ENCODE peak calls at places on chromosomes 11 and 22, in eight cellular contexts. K is right lobe of liver, I is endothelial cell of umbilical vein, W is transverse colon, N is esophagus squamous epithelium, R is ovary, M is body of pancreas, S is K562. O is an unnamed sample.

GRCh38 chr22:20885557-20886323 is 26.9 kb downstream of the SNAP29 start:
- DNase-seq in K (peak), I (peak), W (peak), N (no peak), R (peak), M (peak), S (peak), O (peak)

GRCh38 chr22:39738746-39739145 is 154.8 kb downstream of the ENTHD1 start:
- DNase-seq in K (no peak), I (no peak), W (no peak), N (no peak), R (no peak), M (no peak), S (no peak), O (no peak)

GRCh38 chr11:15707194-15707593 is 592.5 kb downstream of the INSC start:
- DNase-seq in K (no peak), I (no peak), W (no peak), N (no peak), R (no peak), M (no peak), S (no peak), O (no peak)

GRCh38 chr22:25775501-25775900 is 33.5 kb downstream of the MYO18B start:
- DNase-seq in K (no peak), I (no peak), W (no peak), N (no peak), R (no peak), M (no peak), S (no peak), O (no peak)

GRCh38 chr22:50016988-50017700 is 4.6 kb upstream of the IL17REL start:
- DNase-seq in K (no peak), I (no peak), W (peak), N (no peak), R (no peak), M (no peak), S (no peak), O (no peak)

GRCh38 chr22:47083379-47083986 is 321.0 kb downstream of the TBC1D22A start:
- DNase-seq in K (no peak), I (no peak), W (no peak), N (no peak), R (no peak), M (no peak), S (no peak), O (no peak)

GRCh38 chr11:3867209-3868071 is 12.0 kb downstream of the STIM1 start:
- DNase-seq in K (no peak), I (peak), W (no peak), N (no peak), R (no peak), M (peak), S (peak), O (peak)

GRCh38 chr11:125086633-125087296 is 23.7 kb downstream of the SLC37A2 start:
- DNase-seq in K (no peak), I (no peak), W (no peak), N (no peak), R (no peak), M (no peak), S (no peak), O (peak)

GRCh38 chr11:579830-580601 is 3.7 kb downstream of the PHRF1 start:
- DNase-seq in K (peak), I (no peak), W (no peak), N (no peak), R (no peak), M (peak), S (no peak), O (no peak)

GRCh38 chr11:45609337-45609736 is 56.1 kb downstream of the CHST1 start:
- DNase-seq in K (no peak), I (no peak), W (no peak), N (no peak), R (no peak), M (no peak), S (no peak), O (no peak)
- TF ChIP-seq POLR2A in K (no peak), I (no peak), W (no peak), N (no peak), R (no peak), M (no peak), S (no peak), O (no peak)

GRCh38 chr11:12715131-12715530 is 40.9 kb downstream of the TEAD1 start:
- DNase-seq in K (no peak), I (no peak), W (no peak), N (no peak), R (no peak), M (no peak), S (no peak), O (no peak)

GRCh38 chr11:12715941-12716340 is 41.7 kb downstream of the TEAD1 start:
- DNase-seq in K (no peak), I (peak), W (no peak), N (no peak), R (no peak), M (no peak), S (no peak), O (no peak)

GRCh38 chr11:12716816-12717215 is 42.6 kb downstream of the TEAD1 start:
- DNase-seq in K (no peak), I (no peak), W (no peak), N (no peak), R (no peak), M (no peak), S (no peak), O (no peak)

GRCh38 chr11:12719221-12719620 is 45.0 kb downstream of the TEAD1 start:
- DNase-seq in K (no peak), I (no peak), W (no peak), N (no peak), R (no peak), M (no peak), S (no peak), O (no peak)

GRCh38 chr11:12717851-12718291 is 43.6 kb downstream of the TEAD1 start:
- DNase-seq in K (no peak), I (no peak), W (no peak), N (no peak), R (no peak), M (no peak), S (no peak), O (no peak)
- H3K4me3 ChIP-seq in K (no peak), I (no peak), W (no peak), N (no peak), R (no peak), M (no peak), S (no peak), O (no peak)

GRCh38 chr11:45918331-45918941 is 759 bp upstream of the PEX16 start:
- DNase-seq in K (peak), I (peak), W (peak), N (no peak), R (peak), M (peak), S (peak), O (peak)
- TF ChIP-seq POLR2A in K (no peak), I (peak), W (peak), N (no peak), R (peak), M (peak), S (peak), O (no peak)

DNA sequence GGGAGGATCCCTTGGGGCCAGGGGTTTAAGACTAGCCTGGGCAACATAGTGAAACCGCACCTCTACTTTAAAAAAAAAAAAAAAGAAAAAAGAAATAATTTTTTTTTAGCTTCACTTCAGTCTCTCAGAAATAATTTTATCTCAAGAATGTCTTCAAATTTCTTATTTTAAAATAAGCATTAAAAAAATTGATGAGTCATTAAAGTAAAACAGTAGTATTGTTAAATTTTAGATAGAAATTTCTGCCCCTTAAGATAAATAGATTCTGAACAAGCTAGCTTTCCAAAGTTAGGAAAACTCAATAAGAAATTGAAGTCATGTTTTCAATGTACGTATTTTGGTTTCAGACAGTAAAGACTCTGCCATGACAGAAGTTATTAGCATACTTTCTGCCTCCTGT is 7.7 kb upstream of the PACS1 start:
- DNase-seq in K (no peak), I (no peak), W (no peak), N (no peak), R (no peak), M (no peak), S (no peak), O (no peak)
- H3K4me3 ChIP-seq in K (no peak), I (no peak), W (no peak), N (no peak), R (no peak), M (no peak), S (no peak), O (no peak)

GRCh38 chr22:18078329-18079041 is 695 bp downstream of the PEX26 start:
- DNase-seq in K (peak), I (peak), W (peak), N (no peak), R (no peak), M (peak), S (peak), O (peak)
- TF ChIP-seq POLR2A in K (peak), I (no peak), W (peak), N (no peak), R (no peak), M (no peak), S (no peak), O (no peak)

GRCh38 chr22:37752189-37753061 is 55.3 kb upstream of the GCAT start:
- DNase-seq in K (peak), I (peak), W (peak), N (peak), R (peak), M (peak), S (no peak), O (peak)
- H3K4me3 ChIP-seq in K (no peak), I (no peak), W (no peak), N (peak), R (no peak), M (no peak), S (no peak), O (no peak)

O was measured in adrenal gland.